ENCODE peak calls at places on chromosomes 4 and X, in eight cellular contexts. L is GM12878, T is GM23338, Z is HCT116, M is HepG2, Y is endothelial cell of umbilical vein, V is K562, I is H1. O is an unnamed sample.

GRCh38 chr4:165834116-165834515 is 38.9 kb upstream of the TLL1 start:
- DNase-seq in L (no peak), T (no peak), Z (no peak), M (no peak), Y (no peak), V (no peak), I (no peak), O (no peak)

GRCh38 chrX:110282922-110283321 is 35.0 kb downstream of the AMMECR1 start:
- DNase-seq in L (no peak), T (no peak), Z (no peak), M (no peak), Y (peak), V (no peak), I (no peak), O (no peak)

GRCh38 chr4:22129454-22130075 is 181.0 kb upstream of the KCNIP4 start:
- DNase-seq in L (no peak), T (peak), Z (peak), M (peak), Y (no peak), V (peak), I (peak), O (no peak)

GRCh38 chrX:136191171-136191570 is 43.8 kb downstream of the FHL1 start:
- DNase-seq in L (no peak), T (no peak), Z (no peak), M (no peak), Y (peak), V (no peak), I (no peak), O (no peak)

GRCh38 chr4:149751174-149751573 is 64.5 kb downstream of the IQCM start:
- DNase-seq in L (no peak), T (no peak), Z (no peak), M (no peak), Y (no peak), V (no peak), I (no peak), O (no peak)

GRCh38 chr4:163755013-163755412 is 260.5 kb downstream of the TMA16 start:
- DNase-seq in L (peak), T (peak), Z (no peak), M (no peak), Y (no peak), V (no peak), I (no peak), O (no peak)

GRCh38 chrX:129726307-129727111 is 12.3 kb upstream of the XPNPEP2 start:
- DNase-seq in L (no peak), T (peak), Z (peak), M (peak), Y (peak), V (peak), I (peak), O (no peak)

GRCh38 chrX:111490683-111491082 is 20.8 kb upstream of the SERTM2 start:
- DNase-seq in L (no peak), T (no peak), Z (no peak), M (no peak), Y (no peak), V (no peak), I (no peak), O (no peak)

GRCh38 chr4:3826247-3827172 is 60.3 kb downstream of the ADRA2C start:
- DNase-seq in L (no peak), T (no peak), Z (no peak), M (peak), Y (no peak), V (no peak), I (no peak), O (no peak)

GRCh38 chr4:100288811-100289529 is 98.7 kb upstream of the DDIT4L start:
- DNase-seq in L (no peak), T (no peak), Z (no peak), M (no peak), Y (no peak), V (no peak), I (no peak), O (no peak)

GRCh38 chr4:107825072-107825789 is 499 bp downstream of the SGMS2 start:
- DNase-seq in L (no peak), T (peak), Z (no peak), M (no peak), Y (peak), V (no peak), I (peak), O (no peak)

GRCh38 chr4:56183344-56183959 is 203.8 kb downstream of the AASDH start:
- DNase-seq in L (peak), T (peak), Z (no peak), M (no peak), Y (peak), V (no peak), I (no peak), O (no peak)

GRCh38 chr4:8770518-8771257 is 101.0 kb downstream of the HMX1 start:
- DNase-seq in L (no peak), T (peak), Z (no peak), M (no peak), Y (no peak), V (no peak), I (no peak), O (no peak)

GRCh38 chr4:128355301-128355700 is 67.7 kb upstream of the PGRMC2 start:
- DNase-seq in L (no peak), T (no peak), Z (no peak), M (no peak), Y (peak), V (peak), I (no peak), O (no peak)

GRCh38 chrX:84362184-84362838 is 139.9 kb downstream of the HDX start:
- DNase-seq in L (no peak), T (no peak), Z (no peak), M (no peak), Y (no peak), V (no peak), I (no peak), O (no peak)

GRCh38 chrX:43644124-43644701 is 11.9 kb upstream of the MAOA start:
- DNase-seq in L (no peak), T (no peak), Z (no peak), M (no peak), Y (no peak), V (no peak), I (no peak), O (no peak)

GRCh38 chrX:131711478-131711867 is 167.6 kb downstream of the OR13H1 start:
- DNase-seq in L (no peak), T (no peak), Z (no peak), M (no peak), Y (no peak), V (no peak), I (no peak), O (no peak)
- H3K4me3 ChIP-seq in L (peak), T (no peak), Z (no peak), M (no peak), Y (no peak), V (no peak), I (no peak), O (no peak)

GRCh38 chr4:98659106-98659592 is 738 bp upstream of the TSPAN5 start:
- DNase-seq in L (no peak), T (peak), Z (no peak), M (no peak), Y (no peak), V (no peak), I (no peak), O (no peak)
- TF ChIP-seq EZH2 in L (no peak), T (no peak), Z (no peak), M (no peak), Y (no peak), V (no peak), I (no peak), O (no peak)

GRCh38 chr4:75643651-75644050 is 13.3 kb upstream of the CDKL2 start:
- DNase-seq in L (no peak), T (no peak), Z (no peak), M (no peak), Y (no peak), V (no peak), I (no peak), O (peak)

GRCh38 chr4:75639124-75639695 is 8.9 kb upstream of the CDKL2 start:
- DNase-seq in L (no peak), T (no peak), Z (no peak), M (no peak), Y (no peak), V (no peak), I (no peak), O (no peak)

DNA sequence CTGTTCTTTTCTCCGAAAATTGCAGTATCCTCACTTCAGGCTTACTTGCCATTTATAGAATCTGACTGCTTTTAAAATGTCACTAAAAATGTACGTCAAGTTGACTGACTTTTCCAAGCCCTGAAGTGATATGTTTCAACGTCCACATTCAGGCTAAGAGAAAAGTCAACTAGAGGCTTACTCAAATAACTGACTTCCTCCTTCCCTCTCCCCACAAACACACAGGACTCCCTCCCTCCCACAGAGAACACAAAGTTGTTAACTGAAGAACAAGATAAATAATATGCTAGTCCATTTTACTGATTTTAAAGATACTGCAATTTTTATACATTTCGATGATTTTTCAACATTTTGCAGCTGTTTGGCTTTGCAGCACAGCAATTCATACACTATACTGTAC is 13.8 kb upstream of the CDKL2 start:
- DNase-seq in L (no peak), T (no peak), Z (no peak), M (no peak), Y (no peak), V (no peak), I (no peak), O (no peak)
- TF ChIP-seq POLR2AphosphoS5 in L (no peak), T (no peak), Z (no peak), M (no peak), Y (no peak), V (no peak), I (no peak), O (no peak)

GRCh38 chr4:86633854-86634253 is 39.7 kb downstream of the PTPN13 start:
- DNase-seq in L (no peak), T (no peak), Z (no peak), M (no peak), Y (no peak), V (no peak), I (no peak), O (no peak)
- H3K4me3 ChIP-seq in L (no peak), T (no peak), Z (no peak), M (no peak), Y (no peak), V (no peak), I (no peak), O (peak)

O was measured in SK-N-MC.